ENCODE peak calls at places on chromosomes 3 and 15, in ten cellular contexts. U is T follicular helper cell; I is GM12865; F is adrenal gland; C is stimulated activated CD4-positive, alpha-beta T cell treated with anti-CD3 and anti-CD28 coated beads, TNF-alpha, amount 100 ng/mL, for 48 hours; O is NCI-H345; G is sciatic nerve; R is activated T-helper 2 cell treated with anti-CD3 and anti-CD28 coated beads, Interferon-gamma antibody, Interleukin-2, Interleukin-4, amounts not matched to agents 10 μg/mL and 5 μg/mL and 100 μg/mL, durations not matched to agents 14 hours and 24 hours and 36 hours; D is T-helper 17 cell; M is Peyer's patch. S is an unnamed sample.

GRCh38 chr15:68411276-68411675 is 20.7 kb downstream of the ITGA11 start:
- DNase-seq in G (no peak), F (no peak), I (no peak), U (no peak), M (no peak), D (no peak), O (no peak), C (no peak), R (no peak), S (no peak)

GRCh38 chr3:15097889-15098288 is 1.1 kb downstream of the RBSN start:
- DNase-seq in U (no peak), G (no peak), O (no peak), C (no peak), R (peak; percentile 33), M (peak; percentile 28), D (no peak), I (peak; percentile 63), F (no peak), S (no peak)

GRCh38 chr3:66555214-66555844 is 54.5 kb upstream of the LRIG1 start:
- DNase-seq in R (no peak), U (no peak), O (no peak), F (no peak), D (no peak), I (no peak), G (no peak), C (no peak), M (no peak), S (no peak)

GRCh38 chr3:49554639-49555265 is 475 bp downstream of the BSN start:
- DNase-seq in M (no peak), D (peak; percentile 54), R (peak; percentile 58), I (no peak), G (peak; percentile 75), C (no peak), F (no peak), O (no peak), U (peak; percentile 40), S (peak; percentile 57)

GRCh38 chr15:61655881-61656280 is 404.4 kb downstream of the VPS13C start:
- DNase-seq in R (no peak), C (no peak), G (no peak), D (no peak), I (no peak), M (no peak), O (no peak), F (no peak), U (no peak), S (no peak)

GRCh38 chr3:150495563-150496168 is 50.6 kb downstream of the SERP1 start:
- DNase-seq in F (no peak), C (no peak), R (no peak), D (no peak), O (peak; percentile 11), I (peak; percentile 50), M (no peak), G (no peak), U (no peak), S (no peak)

GRCh38 chr3:150811984-150812383 is 49.0 kb upstream of the SIAH2 start:
- DNase-seq in O (no peak), G (no peak), U (no peak), F (no peak), R (no peak), M (no peak), I (no peak), C (no peak), D (no peak), S (no peak)

GRCh38 chr15:40937762-40938529 is 8.8 kb downstream of the DLL4 start:
- DNase-seq in O (no peak), R (no peak), M (no peak), I (peak; percentile 37), C (no peak), F (no peak), G (no peak), D (no peak), U (no peak), S (peak; percentile 39)